ENCODE peak calls at places on chromosomes 12 and 14, in six cellular contexts. E, Y, K, I, Q and M are unnamed samples.

GRCh38 chr14:66206554-66206953 is 279.6 kb upstream of the CCDC196 start:
- DNase-seq in K (no peak), Q (no peak), E (no peak), Y (no peak), I (no peak), M (no peak)

GRCh38 chr12:117361312-117361670 is at the start of gene NOS1:
- DNase-seq in I (no peak), E (no peak), Y (no peak), Q (no peak), K (no peak), M (no peak)

GRCh38 chr12:992647-993046 is 1.6 kb downstream of the ERC1 start:
- DNase-seq in E (no peak), K (no peak), Q (no peak), Y (no peak), I (no peak), M (no peak)

GRCh38 chr14:49934638-49935037 is 41.8 kb downstream of the ARF6 start:
- DNase-seq in K (no peak), Q (no peak), E (no peak), I (no peak), Y (no peak), M (no peak)

GRCh38 chr12:112861284-112861683 is 45.5 kb upstream of the OAS1 start:
- DNase-seq in Q (no peak), Y (no peak), K (no peak), I (no peak), E (no peak), M (no peak)

GRCh38 chr14:100049220-100049619 is 16.0 kb upstream of the EVL start:
- DNase-seq in E (no peak), Y (no peak), I (no peak), Q (peak; percentile 33), K (no peak), M (no peak)

GRCh38 chr12:123391546-123392343 is 7.8 kb downstream of the KMT5A start:
- DNase-seq in Y (no peak), K (no peak), E (no peak), I (no peak), Q (no peak), M (no peak)

GRCh38 chr12:1812650-1813302 is 7.6 kb upstream of the LRTM2 start:
- DNase-seq in Y (no peak), I (no peak), E (no peak), Q (no peak), K (no peak), M (no peak)

GRCh38 chr12:27960822-27961221 is 11.7 kb downstream of the PTHLH start:
- DNase-seq in Y (no peak), E (no peak), I (no peak), K (no peak), Q (no peak), M (no peak)

GRCh38 chr12:55720071-55720564 is at the start of gene RDH5:
- DNase-seq in I (peak; percentile 67), E (no peak), K (no peak), Q (no peak), Y (no peak), M (peak; percentile 76)

GRCh38 chr12:32332446-32332845 is 66.9 kb upstream of the FGD4 start:
- DNase-seq in I (no peak), Y (no peak), E (no peak), Q (no peak), K (no peak), M (no peak)

GRCh38 chr12:119613319-119613936 is 19.9 kb downstream of the TMEM233 start:
- DNase-seq in Y (peak; percentile 70), Q (no peak), K (no peak), E (no peak), I (no peak), M (peak; percentile 83)

GRCh38 chr12:108643941-108644742 is 10.4 kb upstream of the SELPLG start:
- DNase-seq in I (no peak), E (no peak), Y (peak; percentile 59), Q (peak; percentile 86), K (no peak), M (peak; percentile 67)

GRCh38 chr12:111636209-111636928 is 37.3 kb upstream of the ATXN2 start:
- DNase-seq in K (peak; percentile 52), Q (peak; percentile 23), E (no peak), I (peak; percentile 59), Y (no peak), M (peak; percentile 38)

GRCh38 chr14:37566811-37567371 is 28.2 kb downstream of the FOXA1 start:
- DNase-seq in I (no peak), K (no peak), Y (no peak), E (no peak), Q (no peak), M (no peak)

GRCh38 chr14:95238674-95239313 is 80.9 kb downstream of the CLMN start:
- DNase-seq in K (no peak), Y (no peak), Q (no peak), I (no peak), E (no peak), M (no peak)

GRCh38 chr12:116508145-116509121 is 50.7 kb upstream of the MAP1LC3B2 start:
- DNase-seq in Q (no peak), K (peak; percentile 48), Y (no peak), I (peak; percentile 30), E (no peak), M (no peak)

GRCh38 chr12:77720258-77720657 is 110.4 kb upstream of the NAV3 start:
- DNase-seq in I (no peak), Q (no peak), Y (no peak), E (no peak), K (no peak), M (no peak)

GRCh38 chr12:108305520-108305919 is 33.6 kb downstream of the CMKLR1 start:
- DNase-seq in Q (no peak), Y (no peak), E (no peak), I (peak; percentile 92), K (no peak), M (peak; percentile 67)

GRCh38 chr14:96354246-96354645 is 8.9 kb downstream of the ATG2B start:
- DNase-seq in K (no peak), E (no peak), Y (no peak), Q (no peak), I (no peak), M (no peak)

GRCh38 chr12:68890701-68891113 is 42.3 kb downstream of the CPM start:
- DNase-seq in K (no peak), Y (no peak), I (no peak), Q (no peak), E (no peak), M (no peak)

GRCh38 chr12:15044461-15044860 is 71.6 kb downstream of the PDE6H start:
- DNase-seq in Q (no peak), K (no peak), E (no peak), Y (no peak), I (no peak), M (no peak)

GRCh38 chr12:75361408-75361807 is 26.9 kb downstream of the GLIPR1L1 start:
- DNase-seq in E (no peak), K (no peak), Q (no peak), Y (no peak), I (no peak), M (no peak)

GRCh38 chr12:77151030-77151429 is 85.7 kb upstream of the E2F7 start:
- DNase-seq in E (no peak), Y (no peak), K (no peak), I (no peak), Q (no peak), M (no peak)

GRCh38 chr12:3869448-3869847 is 3.8 kb downstream of the PARP11 start:
- DNase-seq in E (no peak), Q (no peak), I (no peak), K (no peak), Y (no peak), M (no peak)

GRCh38 chr14:55834390-55834789 is 254.4 kb downstream of the KTN1 start:
- DNase-seq in K (no peak), I (no peak), Y (no peak), Q (no peak), E (no peak), M (no peak)

GRCh38 chr14:40367717-40368116 is 935.5 kb upstream of the FBXO33 start:
- DNase-seq in K (no peak), E (no peak), I (no peak), Y (no peak), Q (no peak), M (no peak)

GRCh38 chr12:90510948-90511347 is 444.0 kb downstream of the CCER1 start:
- DNase-seq in K (no peak), I (no peak), Q (no peak), E (no peak), Y (no peak), M (no peak)

GRCh38 chr12:87667378-87667777 is 361.8 kb downstream of the C12orf50 start:
- DNase-seq in Q (no peak), I (no peak), E (no peak), Y (no peak), K (no peak), M (no peak)

GRCh38 chr12:12985817-12986408 is 14.2 kb downstream of the HEBP1 start:
- DNase-seq in Y (peak; percentile 13), K (no peak), Q (no peak), I (no peak), E (no peak), M (no peak)

GRCh38 chr12:10559241-10559640 is 53.6 kb downstream of the EIF2S3B start:
- DNase-seq in I (no peak), Q (no peak), E (no peak), Y (no peak), K (no peak), M (no peak)

GRCh38 chr12:132343294-132343972 is 14.0 kb upstream of the GALNT9 start:
- DNase-seq in E (no peak), Q (no peak), I (no peak), Y (no peak), K (no peak), M (no peak)

GRCh38 chr12:132342322-132342721 is 12.9 kb upstream of the GALNT9 start:
- DNase-seq in I (no peak), K (peak; percentile 17), E (no peak), Q (no peak), Y (no peak), M (no peak)

GRCh38 chr12:132344181-132344580 is 14.8 kb upstream of the GALNT9 start:
- DNase-seq in Q (no peak), I (no peak), K (no peak), E (no peak), Y (no peak), M (no peak)

GRCh38 chr12:132341318-132342050 is 12.1 kb upstream of the GALNT9 start:
- DNase-seq in E (no peak), Y (no peak), K (no peak), I (no peak), Q (no peak), M (no peak)

GRCh38 chr12:132342828-132343227 is 13.4 kb upstream of the GALNT9 start:
- DNase-seq in Y (no peak), Q (no peak), E (no peak), K (no peak), I (no peak), M (no peak)
- H3K4me1 ChIP-seq in Y (no peaks in the 10 kb centered on the region), Q (no peaks in the 10 kb centered on the region), E (no peaks in the 10 kb centered on the region), K (peaks cover 7% of the 10 kb centered on the region), I (no peaks in the 10 kb centered on the region), M (no peaks in the 10 kb centered on the region)

GRCh38 chr14:104345316-104346111 is 207.1 kb downstream of the KIF26A start:
- DNase-seq in Y (no peak), Q (no peak), I (no peak), K (no peak), E (no peak), M (no peak)
- H3K4me1 ChIP-seq in Y (peaks cover 4% of the 10 kb centered on the region), Q (no peaks in the 10 kb centered on the region), I (no peaks in the 10 kb centered on the region), K (no peaks in the 10 kb centered on the region), E (no peaks in the 10 kb centered on the region), M (no peaks in the 10 kb centered on the region)

GRCh38 chr12:99387661-99388060 is 259.9 kb upstream of the GARIN6 start:
- DNase-seq in K (no peak), Q (no peak), Y (no peak), I (no peak), E (no peak), M (no peak)
- H3K4me1 ChIP-seq in K (no peaks in the 10 kb centered on the region), Q (no peaks in the 10 kb centered on the region), Y (no peaks in the 10 kb centered on the region), I (no peaks in the 10 kb centered on the region), E (no peaks in the 10 kb centered on the region), M (no peaks in the 10 kb centered on the region)

GRCh38 chr14:101119830-101120571 is 216.5 kb upstream of the RTL1 start:
- DNase-seq in E (no peak), Q (no peak), I (peak; percentile 46), Y (no peak), K (no peak), M (no peak)
- H3K4me1 ChIP-seq in E (peaks cover 12% of the 10 kb centered on the region), Q (no peaks in the 10 kb centered on the region), I (no peaks in the 10 kb centered on the region), Y (no peaks in the 10 kb centered on the region), K (peaks cover 5% of the 10 kb centered on the region), M (no peaks in the 10 kb centered on the region)